ENCODE peak calls at places on chromosome 17, in nine cellular contexts. A, L, Z, U, M, R, B, F and H are unnamed samples.

GRCh38 chr17:38898291-38898679 is 27.1 kb upstream of the LASP1NB start:
- DNase-seq in A (no peak), L (no peak), Z (no peak), U (no peak), M (no peak), R (no peak), B (no peak), F (peak), H (no peak)

GRCh38 chr17:47317119-47317518 is 6.6 kb upstream of the EFCAB13 start:
- DNase-seq in A (peak), L (no peak), Z (no peak), U (no peak), M (no peak), R (peak), B (no peak), F (no peak), H (no peak)

GRCh38 chr17:72360386-72360940 is 239.6 kb downstream of the SOX9 start:
- DNase-seq in A (no peak), L (no peak), Z (no peak), U (no peak), M (no peak), R (no peak), B (no peak), F (no peak), H (no peak)

GRCh38 chr17:80168371-80168770 is 1.5 kb upstream of the CARD14 start:
- DNase-seq in A (no peak), L (no peak), Z (no peak), U (no peak), M (no peak), R (peak), B (no peak), F (no peak), H (no peak)

GRCh38 chr17:55437165-55437605 is 15.6 kb upstream of the MMD start:
- DNase-seq in A (no peak), L (no peak), Z (no peak), U (no peak), M (no peak), R (no peak), B (no peak), F (peak), H (no peak)

GRCh38 chr17:38447502-38448095 is 19.3 kb downstream of the ARHGAP23 start:
- DNase-seq in A (no peak), L (no peak), Z (no peak), U (no peak), M (no peak), R (no peak), B (no peak), F (no peak), H (no peak)

GRCh38 chr17:72677714-72678390 is 414.6 kb downstream of the SLC39A11 start:
- DNase-seq in A (peak), L (no peak), Z (no peak), U (no peak), M (no peak), R (peak), B (no peak), F (no peak), H (peak)

GRCh38 chr17:8039611-8040168 is 831 bp downstream of the ALOX15B start:
- DNase-seq in A (no peak), L (no peak), Z (no peak), U (no peak), M (no peak), R (no peak), B (peak), F (no peak), H (no peak)

GRCh38 chr17:2068101-2068518 is 13.2 kb downstream of the HIC1 start:
- DNase-seq in A (peak), L (no peak), Z (no peak), U (no peak), M (no peak), R (peak), B (no peak), F (no peak), H (no peak)

GRCh38 chr17:76223802-76224201 is 16.5 kb downstream of the RNF157 start:
- DNase-seq in A (no peak), L (no peak), Z (no peak), U (no peak), M (no peak), R (no peak), B (no peak), F (no peak), H (no peak)

GRCh38 chr17:7388856-7389255 is 5.5 kb downstream of the PLSCR3 start:
- DNase-seq in A (no peak), L (no peak), Z (no peak), U (no peak), M (no peak), R (no peak), B (no peak), F (no peak), H (no peak)

GRCh38 chr17:17227608-17228520 is 9.1 kb downstream of the FLCN start:
- DNase-seq in A (no peak), L (no peak), Z (no peak), U (no peak), M (no peak), R (no peak), B (no peak), F (no peak), H (no peak)

GRCh38 chr17:42989726-42990652 is 8.2 kb upstream of the RPL27 start:
- DNase-seq in A (peak), L (peak), Z (no peak), U (no peak), M (no peak), R (no peak), B (no peak), F (no peak), H (no peak)

GRCh38 chr17:14471052-14471451 is 170.2 kb downstream of the HS3ST3B1 start:
- DNase-seq in A (peak), L (peak), Z (no peak), U (no peak), M (no peak), R (peak), B (no peak), F (no peak), H (no peak)

GRCh38 chr17:4827399-4827798 is 5.7 kb upstream of the MINK1 start:
- DNase-seq in A (no peak), L (no peak), Z (no peak), U (no peak), M (no peak), R (no peak), B (no peak), F (no peak), H (no peak)

GRCh38 chr17:66359351-66359750 is 56.9 kb downstream of the PRKCA start:
- DNase-seq in A (no peak), L (no peak), Z (no peak), U (no peak), M (no peak), R (no peak), B (no peak), F (no peak), H (no peak)

GRCh38 chr17:29155235-29155965 is 24.8 kb downstream of the MYO18A start:
- DNase-seq in A (peak), L (peak), Z (no peak), U (no peak), M (no peak), R (peak), B (no peak), F (no peak), H (no peak)

GRCh38 chr17:65000798-65001197 is 55.7 kb downstream of the GNA13 start:
- DNase-seq in A (no peak), L (no peak), Z (no peak), U (no peak), M (no peak), R (no peak), B (peak), F (no peak), H (no peak)

GRCh38 chr17:74990581-74991105 is 3.2 kb downstream of the CDR2L start:
- DNase-seq in A (no peak), L (no peak), Z (no peak), U (no peak), M (no peak), R (no peak), B (no peak), F (no peak), H (no peak)

GRCh38 chr17:74992223-74992622 is 4.8 kb downstream of the CDR2L start:
- DNase-seq in A (no peak), L (no peak), Z (no peak), U (no peak), M (no peak), R (no peak), B (no peak), F (no peak), H (no peak)

GRCh38 chr17:74987418-74987908 is at the start of gene CDR2L:
- DNase-seq in A (peak), L (peak), Z (peak), U (peak), M (peak), R (peak), B (peak), F (peak), H (peak)

GRCh38 chr17:74986206-74986576 is 1.2 kb upstream of the CDR2L start:
- DNase-seq in A (no peak), L (no peak), Z (no peak), U (no peak), M (no peak), R (no peak), B (no peak), F (no peak), H (no peak)

DNA sequence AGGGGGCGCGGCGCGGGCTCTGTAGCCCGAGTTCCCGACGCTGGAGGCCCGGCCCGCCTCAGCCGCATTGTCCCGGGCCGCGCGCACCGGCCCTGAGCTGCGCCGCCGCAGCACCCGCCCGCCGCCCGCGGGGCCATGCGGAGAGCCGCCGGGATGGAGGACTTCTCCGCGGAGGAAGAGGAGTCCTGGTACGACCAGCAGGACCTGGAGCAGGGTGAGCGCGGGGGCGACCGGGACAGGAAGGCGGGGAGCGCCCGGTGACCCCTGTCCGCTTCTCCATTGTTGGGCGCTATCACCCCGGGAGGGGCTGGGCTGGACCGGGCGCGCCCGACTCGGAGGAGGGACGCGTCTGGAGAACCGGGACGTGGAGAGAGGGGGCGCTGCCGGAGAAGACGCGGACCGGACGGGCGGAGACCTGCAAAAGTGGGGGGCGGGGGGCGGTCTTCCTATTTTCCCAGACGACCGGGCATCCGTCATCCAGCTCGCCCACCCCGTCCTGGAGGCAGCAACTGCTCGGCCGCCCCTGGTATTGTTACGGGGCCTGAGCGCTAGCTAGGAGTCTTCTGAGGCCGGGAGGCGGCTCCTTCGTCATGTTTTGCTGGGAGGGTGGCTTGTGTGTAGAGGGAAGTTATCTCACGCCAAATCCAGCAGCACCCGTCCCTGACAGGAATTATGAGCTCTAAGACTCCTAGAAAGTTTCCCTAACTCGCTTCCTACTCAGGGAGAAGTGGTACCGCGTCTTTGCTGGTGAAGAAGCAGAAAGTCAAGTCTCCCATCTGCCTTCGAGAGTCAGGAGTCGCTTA is 678 bp downstream of the CDR2L start:
- DNase-seq in A (peak), L (peak), Z (peak), U (no peak), M (peak), R (peak), B (peak), F (peak), H (no peak)
- H3K4me3 ChIP-seq in A (peak), L (peak), Z (peak), U (peak), M (peak), R (peak), B (peak), F (peak), H (peak)

DNA sequence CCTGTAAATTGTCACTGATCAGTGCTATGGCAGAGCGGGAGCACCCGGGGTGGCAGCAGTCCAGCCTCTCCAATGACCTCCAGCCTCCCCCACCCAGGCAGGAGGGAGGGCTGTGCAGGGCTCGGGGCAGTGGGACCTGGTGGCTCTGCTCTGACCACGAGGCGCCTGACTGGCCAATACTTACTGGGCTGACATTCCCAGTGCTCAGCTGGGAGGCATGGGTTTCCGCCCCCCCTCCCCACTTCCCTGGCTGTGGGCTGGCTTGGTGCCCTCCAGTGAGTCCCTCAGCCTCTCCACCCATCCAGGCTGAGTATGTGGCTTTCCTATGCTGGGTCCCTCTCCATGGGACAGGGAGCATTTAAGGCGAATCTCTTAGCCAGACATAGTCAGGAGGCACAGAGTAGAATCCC is 2.7 kb downstream of the SOCS3 start:
- DNase-seq in A (peak), L (peak), Z (peak), U (no peak), M (no peak), R (peak), B (no peak), F (no peak), H (no peak)
- H3K4me3 ChIP-seq in A (peak), L (peak), Z (peak), U (peak), M (peak), R (peak), B (no peak), F (no peak), H (peak)

GRCh38 chr17:81398855-81399451 is 3.7 kb downstream of the BAHCC1 start:
- DNase-seq in A (peak), L (peak), Z (no peak), U (no peak), M (no peak), R (no peak), B (no peak), F (no peak), H (no peak)

GRCh38 chr17:81400939-81401726 is 5.9 kb downstream of the BAHCC1 start:
- DNase-seq in A (peak), L (no peak), Z (no peak), U (no peak), M (no peak), R (no peak), B (no peak), F (no peak), H (no peak)

GRCh38 chr17:81400154-81400938 is 5.1 kb downstream of the BAHCC1 start:
- DNase-seq in A (peak), L (peak), Z (no peak), U (no peak), M (no peak), R (peak), B (no peak), F (no peak), H (no peak)

GRCh38 chr17:81398170-81398854 is 3.1 kb downstream of the BAHCC1 start:
- DNase-seq in A (peak), L (peak), Z (no peak), U (no peak), M (no peak), R (peak), B (no peak), F (no peak), H (no peak)

DNA sequence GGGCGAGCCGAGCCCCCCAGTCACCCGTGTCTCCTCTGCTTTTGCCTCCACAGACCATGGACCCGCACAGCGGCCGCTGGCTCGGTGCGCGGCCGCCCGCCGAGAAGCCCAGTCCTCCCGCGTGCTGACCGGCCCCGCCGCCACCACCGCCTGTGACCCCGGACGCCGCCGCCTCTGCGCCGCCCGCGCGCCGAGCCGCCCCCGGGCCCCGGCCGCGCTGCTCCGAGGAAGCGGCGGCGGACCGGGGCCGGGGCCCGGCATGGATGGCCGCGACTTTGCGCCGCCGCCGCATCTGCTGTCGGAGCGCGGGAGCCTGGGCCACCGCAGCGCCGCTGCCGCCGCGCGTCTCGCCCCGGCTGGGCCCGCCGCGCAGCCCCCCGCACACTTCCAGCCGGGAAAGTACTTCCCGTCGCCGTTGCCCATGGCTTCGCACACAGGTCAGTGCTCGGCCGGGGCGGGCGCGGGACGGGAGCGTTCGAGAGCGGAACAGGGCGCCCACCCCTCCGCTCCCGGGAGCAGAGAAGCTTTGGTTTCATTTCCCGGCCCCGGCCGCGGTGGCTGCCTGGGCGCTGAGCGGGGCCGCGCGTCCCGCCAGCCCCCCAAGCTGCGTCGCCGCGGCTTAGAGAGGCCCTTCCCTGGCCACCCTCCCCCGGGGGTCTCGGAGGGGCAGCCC is 4.4 kb downstream of the BAHCC1 start:
- DNase-seq in A (peak), L (peak), Z (no peak), U (no peak), M (no peak), R (no peak), B (no peak), F (no peak), H (no peak)
- H3K4me3 ChIP-seq in A (peak), L (peak), Z (peak), U (peak), M (peak), R (peak), B (peak), F (peak), H (peak)

DNA sequence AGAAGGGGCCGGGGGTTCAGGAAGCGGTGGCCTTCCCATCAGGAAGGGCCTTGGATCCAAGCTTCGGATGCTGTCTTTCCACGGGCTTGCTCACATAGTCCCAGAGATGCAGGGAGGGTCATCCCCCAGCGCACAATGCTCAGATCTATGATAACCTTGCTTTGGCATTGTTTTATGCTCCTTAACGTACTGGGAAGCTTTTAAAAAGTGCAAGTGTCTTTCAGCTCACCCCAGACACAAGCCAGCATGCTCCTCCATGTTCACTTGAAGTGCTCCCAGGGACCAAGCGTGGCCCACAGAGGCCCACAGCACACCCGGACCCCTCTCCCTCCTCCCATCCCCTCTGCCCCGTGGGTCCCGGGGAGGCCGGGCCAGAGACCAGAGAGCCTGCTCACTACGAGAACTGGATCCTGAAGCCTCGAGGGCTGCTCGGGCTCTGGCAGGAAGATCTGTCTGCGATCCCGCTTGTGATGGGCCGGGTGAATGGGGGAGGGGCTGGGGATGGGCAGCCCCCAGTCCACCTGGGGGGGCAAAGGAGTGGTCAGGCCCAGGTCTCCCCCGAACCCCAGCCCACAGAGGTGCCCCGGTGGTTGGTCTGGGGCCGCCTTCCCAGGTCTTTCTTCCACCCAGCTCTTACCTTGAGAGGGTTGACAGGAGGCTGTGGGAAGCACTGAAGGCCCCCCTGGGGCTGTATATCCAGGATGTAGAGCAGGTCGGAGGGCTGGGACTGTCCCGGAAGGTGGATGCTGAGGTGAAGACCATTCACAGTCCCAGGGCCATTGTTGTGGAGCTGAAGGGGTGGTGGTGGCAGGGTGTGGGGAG is 11.8 kb upstream of the FAM171A2 start:
- DNase-seq in A (no peak), L (no peak), Z (no peak), U (no peak), M (no peak), R (no peak), B (no peak), F (no peak), H (no peak)
- H3K4me3 ChIP-seq in A (no peak), L (no peak), Z (no peak), U (no peak), M (no peak), R (no peak), B (no peak), F (no peak), H (no peak)

GRCh38 chr17:41794603-41794975 is 8.1 kb upstream of the JUP start:
- DNase-seq in A (no peak), L (no peak), Z (no peak), U (no peak), M (no peak), R (no peak), B (no peak), F (no peak), H (no peak)
- H3K4me3 ChIP-seq in A (no peak), L (no peak), Z (no peak), U (no peak), M (no peak), R (no peak), B (no peak), F (no peak), H (no peak)

DNA sequence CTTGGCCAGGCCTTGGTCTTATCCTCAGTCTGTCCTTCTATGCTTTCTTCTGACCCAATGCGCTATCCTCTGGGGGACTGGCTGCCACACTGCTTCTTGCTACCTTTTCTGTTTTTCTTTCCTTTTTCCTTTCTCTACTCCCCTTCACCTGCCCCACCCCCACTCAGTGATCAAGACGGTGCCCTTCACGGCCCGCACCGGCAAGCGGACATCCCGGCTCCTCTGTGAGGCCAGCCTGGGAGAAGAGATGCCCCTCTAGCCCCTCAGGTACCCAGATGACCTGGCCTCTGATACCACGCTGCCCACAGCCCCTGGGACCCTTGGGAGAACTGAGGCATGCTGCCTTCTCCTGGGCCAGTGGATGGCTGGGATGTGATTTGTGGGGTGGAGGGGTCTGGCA is 15.6 kb downstream of the SPATA32 start:
- DNase-seq in A (no peak), L (no peak), Z (peak), U (no peak), M (no peak), R (no peak), B (no peak), F (no peak), H (no peak)
- H3K4me3 ChIP-seq in A (no peak), L (peak), Z (no peak), U (no peak), M (peak), R (no peak), B (no peak), F (peak), H (no peak)